ENCODE peak calls at places on chromosomes 12 and 14, in six cellular contexts. One of them, this sample, is unnamed. For H3K4me1, the result is how much of the 10 kb centered on the place peaks cover.

GRCh38 chr14:105448706-105449111 is 25.9 kb upstream of the CRIP2 start:
- DNase-seq in cardiac muscle cell: peak
- DNase-seq in GM23248: peak
- DNase-seq in K562: peak
- DNase-seq in CD8-positive, alpha-beta memory T cell: peak
- DNase-seq in endothelial cell of umbilical vein: peak
- DNase-seq in this sample: peak

GRCh38 chr12:8609061-8609570 is 3.5 kb downstream of the AICDA start:
- DNase-seq in cardiac muscle cell: peak
- DNase-seq in K562: peak
- DNase-seq in CD8-positive, alpha-beta memory T cell: no peak
- DNase-seq in GM23248: peak
- DNase-seq in endothelial cell of umbilical vein: peak
- DNase-seq in this sample: no peak

GRCh38 chr12:14514946-14515345 is 52.7 kb downstream of the PLBD1 start:
- DNase-seq in cardiac muscle cell: no peak
- DNase-seq in endothelial cell of umbilical vein: no peak
- DNase-seq in K562: no peak
- DNase-seq in CD8-positive, alpha-beta memory T cell: no peak
- DNase-seq in GM23248: peak
- DNase-seq in this sample: no peak

GRCh38 chr12:88639361-88639760 is 59.1 kb upstream of the KITLG start:
- DNase-seq in cardiac muscle cell: peak
- DNase-seq in GM23248: no peak
- DNase-seq in CD8-positive, alpha-beta memory T cell: no peak
- DNase-seq in K562: no peak
- DNase-seq in endothelial cell of umbilical vein: no peak
- DNase-seq in this sample: no peak

GRCh38 chr14:52266179-52266578 is 1.3 kb upstream of the PTGDR start:
- DNase-seq in GM23248: peak
- DNase-seq in CD8-positive, alpha-beta memory T cell: no peak
- DNase-seq in cardiac muscle cell: no peak
- DNase-seq in endothelial cell of umbilical vein: no peak
- DNase-seq in K562: no peak
- DNase-seq in this sample: peak

GRCh38 chr12:112537710-112538396 is 119.1 kb downstream of the PTPN11 start:
- DNase-seq in K562: no peak
- DNase-seq in endothelial cell of umbilical vein: no peak
- DNase-seq in GM23248: no peak
- DNase-seq in CD8-positive, alpha-beta memory T cell: no peak
- DNase-seq in cardiac muscle cell: peak
- DNase-seq in this sample: no peak

GRCh38 chr12:24596768-24597388 is 352.0 kb downstream of the BCAT1 start:
- DNase-seq in GM23248: peak
- DNase-seq in cardiac muscle cell: peak
- DNase-seq in CD8-positive, alpha-beta memory T cell: no peak
- DNase-seq in endothelial cell of umbilical vein: peak
- DNase-seq in K562: peak
- DNase-seq in this sample: no peak

GRCh38 chr14:95220663-95221231 is 63.4 kb upstream of the DICER1 start:
- DNase-seq in CD8-positive, alpha-beta memory T cell: no peak
- DNase-seq in K562: no peak
- DNase-seq in GM23248: peak
- DNase-seq in endothelial cell of umbilical vein: no peak
- DNase-seq in cardiac muscle cell: no peak
- DNase-seq in this sample: peak

GRCh38 chr12:80763874-80764273 is 47.2 kb downstream of the MYF5 start:
- DNase-seq in cardiac muscle cell: peak
- DNase-seq in endothelial cell of umbilical vein: peak
- DNase-seq in GM23248: peak
- DNase-seq in CD8-positive, alpha-beta memory T cell: no peak
- DNase-seq in K562: peak
- DNase-seq in this sample: no peak

GRCh38 chr12:8603858-8604257 is 8.8 kb downstream of the AICDA start:
- DNase-seq in GM23248: peak
- DNase-seq in endothelial cell of umbilical vein: no peak
- DNase-seq in K562: peak
- DNase-seq in CD8-positive, alpha-beta memory T cell: no peak
- DNase-seq in cardiac muscle cell: no peak
- DNase-seq in this sample: no peak

GRCh38 chr12:95546491-95546813 is 4.8 kb downstream of the USP44 start:
- DNase-seq in K562: peak
- DNase-seq in CD8-positive, alpha-beta memory T cell: no peak
- DNase-seq in endothelial cell of umbilical vein: no peak
- DNase-seq in cardiac muscle cell: no peak
- DNase-seq in GM23248: no peak
- DNase-seq in this sample: no peak

GRCh38 chr12:75722714-75723200 is 211.3 kb upstream of the KRR1 start:
- DNase-seq in endothelial cell of umbilical vein: peak
- DNase-seq in cardiac muscle cell: no peak
- DNase-seq in GM23248: peak
- DNase-seq in K562: peak
- DNase-seq in CD8-positive, alpha-beta memory T cell: peak
- DNase-seq in this sample: peak

GRCh38 chr14:92794547-92794941 is 439 bp downstream of the GOLGA5 start:
- DNase-seq in K562: peak
- DNase-seq in CD8-positive, alpha-beta memory T cell: no peak
- DNase-seq in cardiac muscle cell: peak
- DNase-seq in GM23248: peak
- DNase-seq in endothelial cell of umbilical vein: peak
- DNase-seq in this sample: no peak

GRCh38 chr12:75177997-75178396 is 31.6 kb downstream of the KCNC2 start:
- DNase-seq in GM23248: peak
- DNase-seq in K562: no peak
- DNase-seq in endothelial cell of umbilical vein: peak
- DNase-seq in cardiac muscle cell: no peak
- DNase-seq in CD8-positive, alpha-beta memory T cell: no peak
- DNase-seq in this sample: no peak

GRCh38 chr12:6662602-6662905 is 365 bp downstream of the ING4 start:
- DNase-seq in GM23248: no peak
- DNase-seq in cardiac muscle cell: no peak
- DNase-seq in CD8-positive, alpha-beta memory T cell: no peak
- DNase-seq in endothelial cell of umbilical vein: no peak
- DNase-seq in K562: peak
- DNase-seq in this sample: no peak

GRCh38 chr12:41944241-41944640 is 200.4 kb downstream of the GXYLT1 start:
- DNase-seq in GM23248: no peak
- DNase-seq in K562: no peak
- DNase-seq in endothelial cell of umbilical vein: no peak
- DNase-seq in CD8-positive, alpha-beta memory T cell: no peak
- DNase-seq in cardiac muscle cell: no peak
- DNase-seq in this sample: no peak

GRCh38 chr14:70707138-70708038 is 65.7 kb downstream of the TTC9 start:
- DNase-seq in endothelial cell of umbilical vein: no peak
- DNase-seq in cardiac muscle cell: no peak
- DNase-seq in CD8-positive, alpha-beta memory T cell: no peak
- DNase-seq in K562: peak
- DNase-seq in GM23248: peak
- DNase-seq in this sample: no peak

GRCh38 chr12:32535260-32535999 is 136.1 kb downstream of the FGD4 start:
- DNase-seq in K562: peak
- DNase-seq in CD8-positive, alpha-beta memory T cell: no peak
- DNase-seq in cardiac muscle cell: peak
- DNase-seq in endothelial cell of umbilical vein: peak
- DNase-seq in GM23248: peak
- DNase-seq in this sample: peak

GRCh38 chr12:8081228-8081920 is 700 bp upstream of the NECAP1 start:
- DNase-seq in endothelial cell of umbilical vein: no peak
- DNase-seq in CD8-positive, alpha-beta memory T cell: peak
- DNase-seq in cardiac muscle cell: peak
- DNase-seq in K562: peak
- DNase-seq in GM23248: peak
- DNase-seq in this sample: no peak

GRCh38 chr14:104134061-104134965 is 4.1 kb upstream of the KIF26A start:
- DNase-seq in cardiac muscle cell: no peak
- DNase-seq in CD8-positive, alpha-beta memory T cell: peak
- DNase-seq in GM23248: no peak
- DNase-seq in K562: no peak
- DNase-seq in endothelial cell of umbilical vein: no peak
- DNase-seq in this sample: no peak

GRCh38 chr12:442235-442884 is 17.4 kb upstream of the B4GALNT3 start:
- DNase-seq in K562: peak
- DNase-seq in GM23248: peak
- DNase-seq in endothelial cell of umbilical vein: peak
- DNase-seq in cardiac muscle cell: peak
- DNase-seq in CD8-positive, alpha-beta memory T cell: peak
- DNase-seq in this sample: peak

GRCh38 chr12:109910254-109910968 is 10.3 kb downstream of the TCHP start:
- DNase-seq in CD8-positive, alpha-beta memory T cell: no peak
- DNase-seq in GM23248: no peak
- DNase-seq in endothelial cell of umbilical vein: no peak
- DNase-seq in K562: no peak
- DNase-seq in cardiac muscle cell: no peak
- DNase-seq in this sample: no peak

GRCh38 chr12:80412343-80412953 is 31.6 kb upstream of the PTPRQ start:
- DNase-seq in GM23248: peak
- DNase-seq in K562: peak
- DNase-seq in cardiac muscle cell: peak
- DNase-seq in endothelial cell of umbilical vein: peak
- DNase-seq in CD8-positive, alpha-beta memory T cell: no peak
- DNase-seq in this sample: no peak

GRCh38 chr12:123085730-123086487 is 65.0 kb downstream of the PITPNM2 start:
- DNase-seq in CD8-positive, alpha-beta memory T cell: no peak
- DNase-seq in cardiac muscle cell: no peak
- DNase-seq in endothelial cell of umbilical vein: peak
- DNase-seq in K562: no peak
- DNase-seq in GM23248: peak
- DNase-seq in this sample: no peak

GRCh38 chr14:63603749-63604277 is 37.9 kb downstream of the WDR89 start:
- DNase-seq in cardiac muscle cell: no peak
- DNase-seq in GM23248: no peak
- DNase-seq in endothelial cell of umbilical vein: no peak
- DNase-seq in K562: no peak
- DNase-seq in CD8-positive, alpha-beta memory T cell: no peak
- DNase-seq in this sample: no peak

GRCh38 chr12:125299840-125300239 is 234.6 kb downstream of the AACS start:
- DNase-seq in cardiac muscle cell: no peak
- DNase-seq in K562: no peak
- DNase-seq in GM23248: no peak
- DNase-seq in endothelial cell of umbilical vein: no peak
- DNase-seq in CD8-positive, alpha-beta memory T cell: no peak
- DNase-seq in this sample: no peak
- H3K27ac ChIP-seq in cardiac muscle cell: no peak
- H3K27ac ChIP-seq in K562: no peak
- H3K27ac ChIP-seq in GM23248: no peak
- H3K27ac ChIP-seq in endothelial cell of umbilical vein: no peak
- H3K27ac ChIP-seq in CD8-positive, alpha-beta memory T cell: no peak
- H3K27ac ChIP-seq in this sample: no peak

GRCh38 chr12:85948340-85948739 is 74.2 kb downstream of the NTS start:
- DNase-seq in endothelial cell of umbilical vein: no peak
- DNase-seq in CD8-positive, alpha-beta memory T cell: no peak
- DNase-seq in cardiac muscle cell: no peak
- DNase-seq in K562: no peak
- DNase-seq in GM23248: no peak
- DNase-seq in this sample: no peak
- H3K4me1 ChIP-seq in endothelial cell of umbilical vein: under half
- H3K4me1 ChIP-seq in CD8-positive, alpha-beta memory T cell: under half
- H3K4me1 ChIP-seq in cardiac muscle cell: under half
- H3K4me1 ChIP-seq in K562: under half
- H3K4me1 ChIP-seq in GM23248: under half
- H3K4me1 ChIP-seq in this sample: under half

GRCh38 chr12:97276198-97276580 is 186.4 kb upstream of the RMST start:
- DNase-seq in endothelial cell of umbilical vein: no peak
- DNase-seq in CD8-positive, alpha-beta memory T cell: no peak
- DNase-seq in K562: no peak
- DNase-seq in GM23248: no peak
- DNase-seq in cardiac muscle cell: no peak
- DNase-seq in this sample: no peak
- H3K4me3 ChIP-seq in endothelial cell of umbilical vein: no peak
- H3K4me3 ChIP-seq in CD8-positive, alpha-beta memory T cell: no peak
- H3K4me3 ChIP-seq in K562: no peak
- H3K4me3 ChIP-seq in GM23248: no peak
- H3K4me3 ChIP-seq in cardiac muscle cell: no peak
- H3K4me3 ChIP-seq in this sample: no peak

DNA sequence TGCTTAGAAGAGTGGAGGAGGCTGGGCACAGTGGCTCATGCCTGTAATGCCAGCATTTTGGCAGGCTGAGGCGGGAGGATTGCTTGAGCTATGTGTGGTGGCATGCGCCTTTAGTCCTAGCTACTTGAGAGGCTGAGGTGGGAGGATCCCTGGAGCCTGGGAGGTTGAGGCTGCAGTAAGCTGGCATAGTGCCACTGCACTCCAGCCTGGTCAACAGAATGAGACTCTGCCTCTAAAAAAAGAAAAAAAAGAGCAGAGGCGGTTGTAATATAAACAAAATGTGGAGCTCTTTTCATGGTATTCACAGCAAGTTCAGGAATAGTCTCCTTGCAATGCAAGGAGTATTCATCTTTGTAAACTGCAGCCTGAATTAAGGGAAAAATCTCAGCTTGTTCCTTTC is 27.2 kb downstream of the ARID2 start:
- DNase-seq in CD8-positive, alpha-beta memory T cell: no peak
- DNase-seq in endothelial cell of umbilical vein: no peak
- DNase-seq in K562: no peak
- DNase-seq in cardiac muscle cell: no peak
- DNase-seq in GM23248: no peak
- DNase-seq in this sample: no peak
- H3K27ac ChIP-seq in CD8-positive, alpha-beta memory T cell: no peak
- H3K27ac ChIP-seq in endothelial cell of umbilical vein: no peak
- H3K27ac ChIP-seq in K562: no peak
- H3K27ac ChIP-seq in cardiac muscle cell: peak
- H3K27ac ChIP-seq in GM23248: no peak
- H3K27ac ChIP-seq in this sample: no peak

GRCh38 chr12:49671051-49671765 is 36.0 kb downstream of the FMNL3 start:
- DNase-seq in K562: peak
- DNase-seq in cardiac muscle cell: no peak
- DNase-seq in CD8-positive, alpha-beta memory T cell: peak
- DNase-seq in endothelial cell of umbilical vein: peak
- DNase-seq in GM23248: no peak
- DNase-seq in this sample: no peak
- H3K4me1 ChIP-seq in K562: under half
- H3K4me1 ChIP-seq in cardiac muscle cell: under half
- H3K4me1 ChIP-seq in CD8-positive, alpha-beta memory T cell: half or more
- H3K4me1 ChIP-seq in endothelial cell of umbilical vein: under half
- H3K4me1 ChIP-seq in GM23248: under half
- H3K4me1 ChIP-seq in this sample: under half